ENCODE peak calls at places on chromosomes 1 and 21, in ten cellular contexts. E is Karpas-422; C is WERI-Rb-1; U is colonic mucosa; M is CD8-positive, alpha-beta memory T cell; I is hepatocyte; B is esophagus muscularis mucosa; P is CD8-positive, alpha-beta T cell; D is Caco-2; R is ovary. Y is an unnamed sample.

GRCh38 chr1:119275145-119275929 is 93.2 kb upstream of the HAO2 start:
- DNase-seq in R (peak), C (peak), U (peak), P (no peak), E (peak), I (peak), M (peak), B (no peak), D (peak), Y (peak)

GRCh38 chr1:204600968-204601367 is 84.6 kb downstream of the LRRN2 start:
- DNase-seq in R (no peak), E (no peak), D (no peak), C (peak), U (no peak), I (no peak), M (no peak), P (no peak), B (no peak), Y (no peak)

GRCh38 chr1:58392083-58392482 is 154.4 kb downstream of the OMA1 start:
- DNase-seq in I (no peak), B (no peak), U (no peak), E (peak), R (no peak), M (peak), C (no peak), P (no peak), D (no peak), Y (no peak)

GRCh38 chr21:35686156-35686555 is 374.2 kb downstream of the SETD4 start:
- DNase-seq in D (no peak), I (no peak), C (no peak), M (no peak), U (no peak), R (no peak), E (no peak), P (no peak), B (no peak), Y (no peak)

GRCh38 chr1:34780528-34780927 is 486 bp upstream of the GJB3 start:
- DNase-seq in I (no peak), R (no peak), E (no peak), U (peak), P (no peak), M (no peak), D (no peak), B (no peak), C (no peak), Y (no peak)

GRCh38 chr1:218425647-218426342 is 80.7 kb downstream of the TGFB2 start:
- DNase-seq in B (no peak), M (no peak), D (no peak), C (no peak), R (no peak), P (no peak), U (no peak), E (no peak), I (no peak), Y (peak)

GRCh38 chr1:33312413-33312749 is 8.5 kb downstream of the A3GALT2 start:
- DNase-seq in D (no peak), E (no peak), I (no peak), C (no peak), M (no peak), U (no peak), P (no peak), B (no peak), R (peak), Y (no peak)

GRCh38 chr1:18643154-18644012 is 12.7 kb downstream of the PAX7 start:
- DNase-seq in E (no peak), R (no peak), D (peak), P (no peak), B (no peak), C (no peak), U (no peak), M (no peak), I (no peak), Y (no peak)

GRCh38 chr1:94974824-94975223 is 47.9 kb upstream of the CNN3 start:
- DNase-seq in P (no peak), I (no peak), R (no peak), E (no peak), C (no peak), B (no peak), U (no peak), M (no peak), D (no peak), Y (no peak)

GRCh38 chr1:155022136-155022926 is 11.2 kb downstream of the DCST2 start:
- DNase-seq in M (no peak), U (no peak), C (no peak), B (no peak), I (no peak), P (no peak), R (no peak), D (no peak), E (no peak), Y (no peak)

GRCh38 chr1:5947978-5948680 is 44.1 kb downstream of the NPHP4 start:
- DNase-seq in D (no peak), I (no peak), C (no peak), R (no peak), P (no peak), B (no peak), U (no peak), E (no peak), M (no peak), Y (no peak)

GRCh38 chr1:41511239-41511540 is 26.7 kb upstream of the EDN2 start:
- DNase-seq in P (no peak), I (no peak), C (no peak), M (no peak), U (no peak), E (no peak), R (no peak), B (no peak), D (no peak), Y (no peak)

GRCh38 chr1:38891753-38892152 is 10.4 kb upstream of the GJA9 start:
- DNase-seq in R (no peak), P (no peak), U (no peak), I (no peak), C (peak), E (peak), M (no peak), D (peak), B (no peak), Y (no peak)

GRCh38 chr21:28633803-28634572 is 358.7 kb downstream of the LTN1 start:
- DNase-seq in R (no peak), U (no peak), B (no peak), I (no peak), E (peak), P (no peak), D (no peak), M (no peak), C (no peak), Y (peak)

GRCh38 chr1:201456499-201457309 is 12.3 kb downstream of the PHLDA3 start:
- DNase-seq in M (no peak), I (peak), U (peak), C (no peak), B (no peak), E (peak), D (peak), P (no peak), R (no peak), Y (peak)

GRCh38 chr1:932776-933602 is 9.3 kb downstream of the SAMD11 start:
- DNase-seq in M (no peak), U (no peak), P (no peak), D (no peak), I (no peak), R (no peak), B (no peak), C (no peak), E (no peak), Y (no peak)

GRCh38 chr1:1054971-1055370 is 19.1 kb downstream of the RNF223 start:
- DNase-seq in I (no peak), E (no peak), M (no peak), D (no peak), R (no peak), P (no peak), B (no peak), U (no peak), C (no peak), Y (no peak)

GRCh38 chr1:91924146-91924545 is 25.1 kb upstream of the BRDT start:
- DNase-seq in E (no peak), I (no peak), U (no peak), R (no peak), C (no peak), M (no peak), B (no peak), D (no peak), P (no peak), Y (peak)

GRCh38 chr1:6288026-6288425 is 27.1 kb upstream of the GPR153 start:
- DNase-seq in U (no peak), P (no peak), E (no peak), B (no peak), R (peak), D (no peak), I (no peak), M (no peak), C (no peak), Y (no peak)

GRCh38 chr1:235708390-235708962 is 58.9 kb upstream of the GNG4 start:
- DNase-seq in R (no peak), P (no peak), B (no peak), I (peak), E (no peak), M (no peak), D (peak), C (no peak), U (no peak), Y (peak)

GRCh38 chr1:113935176-113935575 is 6.1 kb downstream of the HIPK1 start:
- DNase-seq in R (no peak), D (no peak), P (no peak), E (no peak), B (no peak), C (no peak), U (no peak), I (no peak), M (no peak), Y (no peak)

GRCh38 chr1:113935970-113936369 is 6.8 kb downstream of the HIPK1 start:
- DNase-seq in P (no peak), E (no peak), R (no peak), C (no peak), I (no peak), U (no peak), D (no peak), M (peak), B (no peak), Y (no peak)

GRCh38 chr1:113931456-113931855 is 2.3 kb downstream of the HIPK1 start:
- DNase-seq in M (peak), E (peak), R (no peak), I (peak), D (no peak), P (no peak), C (no peak), B (no peak), U (no peak), Y (peak)

GRCh38 chr1:113934511-113935055 is 5.5 kb downstream of the HIPK1 start:
- DNase-seq in P (no peak), M (no peak), E (no peak), I (no peak), C (no peak), D (no peak), R (no peak), U (no peak), B (no peak), Y (no peak)

GRCh38 chr1:113934006-113934405 is 4.9 kb downstream of the HIPK1 start:
- DNase-seq in D (no peak), R (no peak), P (no peak), I (no peak), C (no peak), E (no peak), U (no peak), B (no peak), M (no peak), Y (no peak)
- H3K4me3 ChIP-seq in D (no peak), R (no peak), P (no peak), I (no peak), C (no peak), E (no peak), U (no peak), B (no peak), M (peak), Y (no peak)

DNA sequence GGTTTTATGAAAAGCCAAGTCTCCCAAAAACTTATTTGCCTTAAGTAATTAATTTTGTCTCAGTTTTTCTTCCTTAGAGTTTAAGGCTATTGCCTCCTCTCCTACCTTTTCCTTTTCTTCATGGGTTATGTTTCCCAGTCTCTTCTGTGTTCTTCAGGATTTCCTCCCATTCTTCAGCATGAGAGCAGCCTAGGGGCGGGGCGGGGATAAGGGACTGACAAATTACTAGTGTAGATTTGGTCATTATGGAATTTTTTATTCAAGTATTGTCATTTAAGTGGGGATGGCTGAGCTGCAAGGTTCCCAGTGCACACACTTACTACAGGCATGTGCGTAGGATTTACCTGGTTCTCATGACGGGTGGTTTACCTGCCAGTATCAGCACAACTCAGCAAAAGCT is 35.2 kb upstream of the PIGV start:
- DNase-seq in E (no peak), R (no peak), I (no peak), B (no peak), C (no peak), D (no peak), P (no peak), U (no peak), M (no peak), Y (no peak)
- H3K4me3 ChIP-seq in E (no peak), R (no peak), I (no peak), B (no peak), C (no peak), D (no peak), P (no peak), U (no peak), M (no peak), Y (no peak)

GRCh38 chr1:56576880-56577858 is 2.2 kb downstream of the PLPP3 start:
- DNase-seq in E (peak), M (no peak), B (no peak), R (no peak), D (peak), P (no peak), I (peak), U (peak), C (peak), Y (no peak)
- H3K4me3 ChIP-seq in E (no peak), M (no peak), B (peak), R (peak), D (peak), P (no peak), I (peak), U (peak), C (no peak), Y (peak)

GRCh38 chr1:217136895-217137205 is 413.6 kb upstream of the ESRRG start:
- DNase-seq in U (no peak), B (no peak), E (no peak), P (no peak), I (no peak), D (no peak), C (no peak), M (no peak), R (no peak), Y (no peak)

GRCh38 chr1:217134857-217135568 is 411.8 kb upstream of the ESRRG start:
- DNase-seq in E (no peak), U (no peak), D (peak), P (no peak), B (no peak), C (peak), R (no peak), I (peak), M (no peak), Y (no peak)

GRCh38 chr1:217137210-217137871 is 414.1 kb upstream of the ESRRG start:
- DNase-seq in D (no peak), M (no peak), U (no peak), P (no peak), B (no peak), C (no peak), I (no peak), E (no peak), R (no peak), Y (no peak)

GRCh38 chr1:217135569-217135915 is 412.3 kb upstream of the ESRRG start:
- DNase-seq in E (no peak), I (no peak), P (no peak), R (no peak), U (no peak), C (no peak), D (no peak), M (no peak), B (no peak), Y (no peak)

GRCh38 chr1:217135987-217136894 is 413.0 kb upstream of the ESRRG start:
- DNase-seq in C (peak), R (no peak), M (no peak), E (no peak), B (no peak), I (no peak), D (no peak), U (no peak), P (no peak), Y (no peak)
- H3K4me3 ChIP-seq in C (peak), R (no peak), M (no peak), E (no peak), B (peak), I (peak), D (peak), U (peak), P (no peak), Y (no peak)

DNA sequence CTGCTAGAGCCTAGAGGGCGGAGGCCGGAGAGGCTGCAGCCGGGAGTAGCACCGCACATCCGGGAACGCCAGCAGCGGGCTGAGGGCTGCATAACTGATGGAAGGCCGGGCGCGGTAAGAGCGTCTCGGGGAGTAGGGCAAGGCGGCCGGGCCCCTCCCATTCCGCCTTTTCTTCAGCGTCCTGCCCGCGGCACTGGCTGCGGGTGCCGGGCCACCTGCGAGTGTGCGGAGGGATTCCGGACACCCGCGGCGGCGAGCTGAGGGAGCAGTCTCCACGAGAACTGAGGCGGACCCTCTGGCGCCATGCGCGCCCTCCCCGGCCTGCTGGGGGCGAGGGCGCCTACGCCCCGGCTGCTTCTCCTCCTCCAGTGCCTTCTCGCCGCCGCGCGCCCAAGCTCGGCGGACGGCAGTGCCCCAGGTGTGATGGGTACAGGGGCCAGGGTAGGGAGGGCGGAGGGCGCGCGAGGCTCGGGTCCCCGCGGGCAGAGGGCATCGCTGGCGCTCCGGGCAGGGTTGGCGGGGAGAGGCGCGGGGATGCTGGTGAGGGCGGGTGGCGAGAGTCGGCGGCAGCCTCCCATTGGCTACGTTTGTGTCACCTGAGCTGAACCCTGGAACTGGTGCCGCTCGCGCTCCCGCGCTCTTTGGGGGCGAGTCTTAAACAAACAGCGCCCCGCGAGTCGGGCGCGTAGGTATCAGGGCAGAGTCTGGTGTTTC is 334.4 kb downstream of the SRGAP2C start:
- DNase-seq in D (no peak), R (peak), I (peak), M (peak), C (peak), B (no peak), E (peak), P (peak), U (peak), Y (no peak)
- H3K4me3 ChIP-seq in D (no peak), R (no peak), I (peak), M (peak), C (no peak), B (peak), E (peak), P (peak), U (peak), Y (peak)

GRCh38 chr1:178039826-178040380 is 54.0 kb upstream of the RASAL2 start:
- DNase-seq in U (no peak), I (no peak), E (no peak), M (no peak), P (no peak), C (no peak), D (peak), B (no peak), R (no peak), Y (no peak)

GRCh38 chr1:178036090-178036489 is 57.8 kb upstream of the RASAL2 start:
- DNase-seq in D (no peak), E (no peak), C (no peak), M (no peak), B (no peak), I (no peak), R (no peak), U (no peak), P (no peak), Y (no peak)

GRCh38 chr1:178034676-178035075 is 59.2 kb upstream of the RASAL2 start:
- DNase-seq in U (no peak), I (no peak), B (no peak), D (no peak), R (no peak), M (no peak), E (no peak), C (no peak), P (no peak), Y (no peak)

GRCh38 chr1:178037510-178038253 is 56.2 kb upstream of the RASAL2 start:
- DNase-seq in P (no peak), B (no peak), I (peak), U (peak), C (no peak), R (peak), D (no peak), E (no peak), M (no peak), Y (no peak)

DNA sequence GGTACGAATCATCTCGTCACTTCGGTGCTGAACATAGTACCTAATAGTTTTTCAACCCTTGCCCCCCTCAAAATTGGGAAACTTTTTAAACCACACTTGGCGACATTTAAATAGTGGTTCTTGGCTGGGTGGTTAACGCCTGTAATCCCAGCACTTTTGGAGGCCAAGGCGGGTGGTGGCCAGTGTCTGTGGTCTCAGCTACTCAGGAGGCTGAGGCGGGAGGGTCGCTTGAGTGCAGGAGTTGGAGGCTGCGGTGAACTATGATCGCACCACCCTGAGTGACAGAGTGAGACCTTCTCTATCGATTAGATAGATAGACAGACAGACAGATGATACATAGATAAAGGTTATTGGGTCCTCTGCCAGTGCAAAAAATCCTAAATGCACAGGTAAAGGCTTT is 55.5 kb upstream of the RASAL2 start:
- DNase-seq in M (no peak), D (no peak), U (no peak), I (no peak), P (no peak), C (no peak), R (no peak), E (no peak), B (no peak), Y (no peak)
- H3K4me3 ChIP-seq in M (no peak), D (no peak), U (peak), I (peak), P (no peak), C (no peak), R (peak), E (no peak), B (peak), Y (peak)

GRCh38 chr1:180953791-180954721 is 41.4 kb downstream of the KIAA1614 start:
- DNase-seq in P (peak), E (peak), R (peak), I (no peak), C (peak), B (no peak), M (peak), D (peak), U (peak), Y (peak)

GRCh38 chr1:180952657-180953013 is 39.9 kb downstream of the KIAA1614 start:
- DNase-seq in M (no peak), I (no peak), U (no peak), E (no peak), R (no peak), D (no peak), P (no peak), B (no peak), C (no peak), Y (no peak)

GRCh38 chr1:180953291-180953747 is 40.6 kb downstream of the KIAA1614 start:
- DNase-seq in B (no peak), U (peak), I (no peak), M (no peak), R (no peak), P (no peak), C (no peak), D (no peak), E (no peak), Y (no peak)

GRCh38 chr1:180956028-180956640 is 43.4 kb downstream of the KIAA1614 start:
- DNase-seq in M (no peak), C (no peak), P (no peak), R (no peak), D (no peak), B (no peak), U (no peak), E (no peak), I (no peak), Y (no peak)

DNA sequence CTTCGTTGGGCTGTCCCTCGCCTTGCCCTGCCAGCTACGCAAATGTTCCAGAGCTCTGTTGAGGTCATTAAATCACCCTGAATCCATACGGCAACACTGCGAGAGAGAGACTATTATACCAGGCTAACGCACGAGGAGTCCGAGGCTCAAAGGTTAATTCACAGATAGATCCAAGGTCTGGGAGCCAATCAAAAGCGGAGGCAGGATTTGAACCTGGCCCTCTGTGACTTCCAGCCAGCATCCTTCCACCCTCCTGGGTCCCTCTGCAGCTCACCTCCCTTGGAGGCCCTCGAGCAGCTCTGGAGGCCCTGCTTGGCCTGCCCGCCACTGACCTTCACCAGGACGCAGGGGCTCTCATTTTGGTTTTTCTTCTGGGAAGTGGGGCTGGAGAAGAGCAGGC is 42.1 kb downstream of the KIAA1614 start:
- DNase-seq in E (no peak), I (no peak), R (no peak), D (no peak), U (no peak), P (no peak), B (no peak), M (no peak), C (no peak), Y (no peak)
- H3K4me3 ChIP-seq in E (peak), I (no peak), R (peak), D (peak), U (peak), P (peak), B (peak), M (no peak), C (peak), Y (no peak)

GRCh38 chr1:27350673-27351540 is 9.1 kb downstream of the SYTL1 start:
- DNase-seq in D (peak), I (peak), B (no peak), C (no peak), U (peak), M (no peak), E (no peak), R (peak), P (no peak), Y (no peak)
- H3K4me3 ChIP-seq in D (peak), I (no peak), B (peak), C (no peak), U (peak), M (no peak), E (no peak), R (no peak), P (no peak), Y (no peak)

GRCh38 chr1:44802306-44803061 is 2.3 kb downstream of the PLK3 start:
- DNase-seq in R (peak), C (peak), E (no peak), I (peak), B (no peak), P (no peak), D (no peak), U (no peak), M (no peak), Y (no peak)
- H3K4me3 ChIP-seq in R (no peak), C (no peak), E (peak), I (no peak), B (peak), P (peak), D (no peak), U (no peak), M (peak), Y (peak)

Y was measured in AG09309.